ENCODE peak calls at places on chromosomes 5 and 9, in seven cellular contexts. B, X, L, M, R, V and H are unnamed samples. For H3K4me1, the result is how much of the 10 kb centered on the place peaks cover.

GRCh38 chr9:134377976-134378375 is 51.7 kb downstream of the RXRA start:
- DNase-seq in B (peak), X (peak), L (no peak), M (peak), R (no peak), V (peak), H (peak)

GRCh38 chr9:113018247-113018646 is 6.3 kb upstream of the ZNF883 start:
- DNase-seq in B (no peak), X (no peak), L (no peak), M (no peak), R (no peak), V (no peak), H (no peak)

GRCh38 chr5:1686066-1686802 is 113.4 kb downstream of the MRPL36 start:
- DNase-seq in B (no peak), X (no peak), L (no peak), M (no peak), R (no peak), V (no peak), H (no peak)

GRCh38 chr9:120360046-120360445 is 219.9 kb downstream of the CDK5RAP2 start:
- DNase-seq in B (no peak), X (no peak), L (no peak), M (no peak), R (no peak), V (no peak), H (no peak)

GRCh38 chr9:2053883-2054845 is 39.0 kb downstream of the SMARCA2 start:
- DNase-seq in B (no peak), X (no peak), L (no peak), M (peak), R (peak), V (peak), H (no peak)

GRCh38 chr9:130862747-130863146 is 27.7 kb downstream of the ABL1 start:
- DNase-seq in B (no peak), X (no peak), L (no peak), M (no peak), R (no peak), V (no peak), H (no peak)

GRCh38 chr9:95585824-95586223 is 69.1 kb upstream of the PTCH1 start:
- DNase-seq in B (no peak), X (no peak), L (no peak), M (no peak), R (no peak), V (no peak), H (no peak)

GRCh38 chr5:111572561-111572960 is 60.2 kb upstream of the STARD4 start:
- DNase-seq in B (no peak), X (no peak), L (no peak), M (no peak), R (no peak), V (no peak), H (no peak)

GRCh38 chr5:151523335-151523734 is 67.8 kb downstream of the FAT2 start:
- DNase-seq in B (peak), X (peak), L (no peak), M (no peak), R (peak), V (no peak), H (no peak)

GRCh38 chr9:137945581-137945980 is 68.0 kb downstream of the CACNA1B start:
- DNase-seq in B (no peak), X (peak), L (no peak), M (no peak), R (peak), V (no peak), H (no peak)

GRCh38 chr5:136147632-136148031 is 15.0 kb downstream of the SMAD5 start:
- DNase-seq in B (no peak), X (no peak), L (no peak), M (no peak), R (no peak), V (no peak), H (no peak)
- H3K4me1 ChIP-seq in B (under half), X (under half), L (under half), M (under half), R (under half), V (under half), H (under half)

GRCh38 chr5:37554938-37555337 is 175.8 kb downstream of the WDR70 start:
- DNase-seq in B (peak), X (peak), L (no peak), M (no peak), R (peak), V (no peak), H (no peak)
- TF ChIP-seq CTCF in B (peak), X (peak), L (no peak), M (peak), R (peak), V (no peak), H (peak)

GRCh38 chr5:135747824-135748223 is 86.6 kb upstream of the SLC25A48 start:
- DNase-seq in B (no peak), X (no peak), L (no peak), M (no peak), R (no peak), V (no peak), H (no peak)
- H3K4me1 ChIP-seq in B (under half), X (under half), L (under half), M (under half), R (under half), V (under half), H (under half)

GRCh38 chr5:69217154-69217731 is 17.4 kb upstream of the CDK7 start:
- DNase-seq in B (peak), X (no peak), L (peak), M (peak), R (no peak), V (no peak), H (no peak)
- TF ChIP-seq CTCF in B (no peak), X (no peak), L (no peak), M (no peak), R (no peak), V (no peak), H (no peak)

GRCh38 chr9:124792257-124792975 is 15.5 kb downstream of the OLFML2A start:
- DNase-seq in B (no peak), X (no peak), L (no peak), M (no peak), R (no peak), V (no peak), H (no peak)
- H3K4me1 ChIP-seq in B (under half), X (under half), L (under half), M (under half), R (under half), V (under half), H (under half)

GRCh38 chr5:125530833-125531610 is 784.6 kb upstream of the ZNF608 start:
- DNase-seq in B (no peak), X (no peak), L (no peak), M (no peak), R (no peak), V (no peak), H (no peak)
- TF ChIP-seq CTCF in B (no peak), X (no peak), L (no peak), M (no peak), R (no peak), V (no peak), H (no peak)

DNA sequence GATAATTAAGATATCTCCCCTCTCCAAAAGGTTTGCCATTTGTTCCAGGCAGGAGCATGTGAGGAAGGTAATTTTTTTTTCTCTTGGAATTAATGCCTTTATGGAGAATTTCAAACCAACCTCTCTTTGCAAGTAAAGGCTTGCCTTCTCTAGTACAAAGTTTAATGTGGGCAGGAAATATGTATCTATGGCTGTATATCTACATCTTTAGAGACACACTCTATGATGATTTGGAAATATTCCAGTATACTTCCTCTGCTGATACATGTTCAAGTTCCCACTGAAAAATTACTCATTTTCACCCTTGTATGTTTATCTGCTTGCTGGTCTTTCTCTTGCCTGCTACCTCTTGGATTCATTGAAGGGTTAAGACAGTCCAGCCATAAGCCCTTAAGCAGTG is 83.5 kb upstream of the SEMA6A start:
- DNase-seq in B (no peak), X (no peak), L (no peak), M (no peak), R (no peak), V (no peak), H (no peak)
- H3K4me1 ChIP-seq in B (under half), X (under half), L (under half), M (under half), R (under half), V (under half), H (under half)